ENCODE peak calls at places on chromosomes 4 and X, in seven cellular contexts. One of them, this sample, is unnamed.
A peak's percentile ranks its signal among the peaks of the same experiment; 100 is the strongest.

GRCh38 chrX:19709812-19710518 is 177.4 kb downstream of the SH3KBP1 start:
- DNase-seq in effector memory CD4-positive, alpha-beta T cell: no peak
- DNase-seq in heart left ventricle: no peak
- DNase-seq in body of pancreas: no peak
- DNase-seq in HCT116: peak; percentile 79
- DNase-seq in GM06990: no peak
- DNase-seq in neural progenitor cell: no peak
- DNase-seq in this sample: no peak

GRCh38 chr4:83115000-83115399 is 471 bp upstream of the PLAC8 start:
- DNase-seq in effector memory CD4-positive, alpha-beta T cell: no peak
- DNase-seq in heart left ventricle: no peak
- DNase-seq in body of pancreas: no peak
- DNase-seq in HCT116: no peak
- DNase-seq in GM06990: no peak
- DNase-seq in neural progenitor cell: no peak
- DNase-seq in this sample: no peak

GRCh38 chr4:26197018-26197779 is 123.6 kb upstream of the RBPJ start:
- DNase-seq in effector memory CD4-positive, alpha-beta T cell: peak; percentile 58
- DNase-seq in heart left ventricle: peak; percentile 27
- DNase-seq in body of pancreas: no peak
- DNase-seq in HCT116: peak; percentile 98
- DNase-seq in GM06990: peak; percentile 58
- DNase-seq in neural progenitor cell: no peak
- DNase-seq in this sample: no peak

GRCh38 chr4:1029957-1030520 is 18.6 kb downstream of the FGFRL1 start:
- DNase-seq in effector memory CD4-positive, alpha-beta T cell: no peak
- DNase-seq in heart left ventricle: no peak
- DNase-seq in body of pancreas: peak; percentile 42
- DNase-seq in HCT116: no peak
- DNase-seq in GM06990: no peak
- DNase-seq in neural progenitor cell: no peak
- DNase-seq in this sample: peak; percentile 94

GRCh38 chr4:104592894-104593470 is 98.3 kb upstream of the CXXC4 start:
- DNase-seq in effector memory CD4-positive, alpha-beta T cell: no peak
- DNase-seq in heart left ventricle: no peak
- DNase-seq in body of pancreas: no peak
- DNase-seq in HCT116: no peak
- DNase-seq in GM06990: no peak
- DNase-seq in neural progenitor cell: peak; percentile 10
- DNase-seq in this sample: no peak

GRCh38 chr4:2063557-2064275 is 4.6 kb downstream of the NAT8L start:
- DNase-seq in effector memory CD4-positive, alpha-beta T cell: no peak
- DNase-seq in heart left ventricle: peak; percentile 16
- DNase-seq in body of pancreas: no peak
- DNase-seq in HCT116: no peak
- DNase-seq in GM06990: no peak
- DNase-seq in neural progenitor cell: no peak
- DNase-seq in this sample: peak; percentile 54

GRCh38 chr4:18042012-18042411 is 20.5 kb upstream of the LCORL start:
- DNase-seq in effector memory CD4-positive, alpha-beta T cell: no peak
- DNase-seq in heart left ventricle: no peak
- DNase-seq in body of pancreas: no peak
- DNase-seq in HCT116: no peak
- DNase-seq in GM06990: no peak
- DNase-seq in neural progenitor cell: no peak
- DNase-seq in this sample: no peak

GRCh38 chrX:129980540-129981206 is 1.8 kb upstream of the BCORL1 start:
- DNase-seq in effector memory CD4-positive, alpha-beta T cell: no peak
- DNase-seq in heart left ventricle: peak; percentile 71
- DNase-seq in body of pancreas: peak; percentile 73
- DNase-seq in HCT116: no peak
- DNase-seq in GM06990: peak; percentile 30
- DNase-seq in neural progenitor cell: peak; percentile 75
- DNase-seq in this sample: peak; percentile 95

GRCh38 chr4:154559141-154559841 is 3.5 kb upstream of the FGB start:
- DNase-seq in effector memory CD4-positive, alpha-beta T cell: no peak
- DNase-seq in heart left ventricle: no peak
- DNase-seq in body of pancreas: peak; percentile 7
- DNase-seq in HCT116: peak; percentile 44
- DNase-seq in GM06990: peak; percentile 18
- DNase-seq in neural progenitor cell: peak; percentile 56
- DNase-seq in this sample: peak; percentile 27

GRCh38 chr4:33998204-33998603 is 2246.1 kb downstream of the ARAP2 start:
- DNase-seq in effector memory CD4-positive, alpha-beta T cell: no peak
- DNase-seq in heart left ventricle: no peak
- DNase-seq in body of pancreas: no peak
- DNase-seq in HCT116: no peak
- DNase-seq in GM06990: no peak
- DNase-seq in neural progenitor cell: no peak
- DNase-seq in this sample: no peak

GRCh38 chr4:105399535-105400161 is 74.2 kb downstream of the PPA2 start:
- DNase-seq in effector memory CD4-positive, alpha-beta T cell: no peak
- DNase-seq in heart left ventricle: no peak
- DNase-seq in body of pancreas: no peak
- DNase-seq in HCT116: peak; percentile 26
- DNase-seq in GM06990: no peak
- DNase-seq in neural progenitor cell: no peak
- DNase-seq in this sample: no peak

GRCh38 chr4:64738240-64738639 is 329.0 kb upstream of the TECRL start:
- DNase-seq in effector memory CD4-positive, alpha-beta T cell: no peak
- DNase-seq in heart left ventricle: no peak
- DNase-seq in body of pancreas: no peak
- DNase-seq in HCT116: no peak
- DNase-seq in GM06990: no peak
- DNase-seq in neural progenitor cell: no peak
- DNase-seq in this sample: no peak

GRCh38 chrX:119375561-119375960 is 23.6 kb upstream of the SLC25A43 start:
- DNase-seq in effector memory CD4-positive, alpha-beta T cell: no peak
- DNase-seq in heart left ventricle: no peak
- DNase-seq in body of pancreas: no peak
- DNase-seq in HCT116: no peak
- DNase-seq in GM06990: no peak
- DNase-seq in neural progenitor cell: no peak
- DNase-seq in this sample: no peak

GRCh38 chr4:93018243-93018642 is 714.5 kb downstream of the GRID2 start:
- DNase-seq in effector memory CD4-positive, alpha-beta T cell: no peak
- DNase-seq in heart left ventricle: no peak
- DNase-seq in body of pancreas: no peak
- DNase-seq in HCT116: no peak
- DNase-seq in GM06990: no peak
- DNase-seq in neural progenitor cell: no peak
- DNase-seq in this sample: no peak

GRCh38 chr4:36026348-36026747 is 218.0 kb downstream of the ARAP2 start:
- DNase-seq in effector memory CD4-positive, alpha-beta T cell: no peak
- DNase-seq in heart left ventricle: no peak
- DNase-seq in body of pancreas: no peak
- DNase-seq in HCT116: no peak
- DNase-seq in GM06990: no peak
- DNase-seq in neural progenitor cell: peak; percentile 52
- DNase-seq in this sample: no peak

GRCh38 chr4:41507292-41507933 is 30.5 kb upstream of the LIMCH1 start:
- DNase-seq in effector memory CD4-positive, alpha-beta T cell: no peak
- DNase-seq in heart left ventricle: no peak
- DNase-seq in body of pancreas: no peak
- DNase-seq in HCT116: no peak
- DNase-seq in GM06990: no peak
- DNase-seq in neural progenitor cell: no peak
- DNase-seq in this sample: no peak

GRCh38 chr4:174989791-174990190 is 71.6 kb downstream of the ADAM29 start:
- DNase-seq in effector memory CD4-positive, alpha-beta T cell: no peak
- DNase-seq in heart left ventricle: no peak
- DNase-seq in body of pancreas: no peak
- DNase-seq in HCT116: no peak
- DNase-seq in GM06990: no peak
- DNase-seq in neural progenitor cell: no peak
- DNase-seq in this sample: no peak

GRCh38 chr4:86013623-86014022 is 346.2 kb downstream of the MAPK10 start:
- DNase-seq in effector memory CD4-positive, alpha-beta T cell: no peak
- DNase-seq in heart left ventricle: no peak
- DNase-seq in body of pancreas: no peak
- DNase-seq in HCT116: no peak
- DNase-seq in GM06990: no peak
- DNase-seq in neural progenitor cell: no peak
- DNase-seq in this sample: no peak

GRCh38 chr4:111639876-111640275 is 505.4 kb upstream of the FAM241A start:
- DNase-seq in effector memory CD4-positive, alpha-beta T cell: no peak
- DNase-seq in heart left ventricle: no peak
- DNase-seq in body of pancreas: no peak
- DNase-seq in HCT116: no peak
- DNase-seq in GM06990: no peak
- DNase-seq in neural progenitor cell: peak; percentile 15
- DNase-seq in this sample: no peak

DNA sequence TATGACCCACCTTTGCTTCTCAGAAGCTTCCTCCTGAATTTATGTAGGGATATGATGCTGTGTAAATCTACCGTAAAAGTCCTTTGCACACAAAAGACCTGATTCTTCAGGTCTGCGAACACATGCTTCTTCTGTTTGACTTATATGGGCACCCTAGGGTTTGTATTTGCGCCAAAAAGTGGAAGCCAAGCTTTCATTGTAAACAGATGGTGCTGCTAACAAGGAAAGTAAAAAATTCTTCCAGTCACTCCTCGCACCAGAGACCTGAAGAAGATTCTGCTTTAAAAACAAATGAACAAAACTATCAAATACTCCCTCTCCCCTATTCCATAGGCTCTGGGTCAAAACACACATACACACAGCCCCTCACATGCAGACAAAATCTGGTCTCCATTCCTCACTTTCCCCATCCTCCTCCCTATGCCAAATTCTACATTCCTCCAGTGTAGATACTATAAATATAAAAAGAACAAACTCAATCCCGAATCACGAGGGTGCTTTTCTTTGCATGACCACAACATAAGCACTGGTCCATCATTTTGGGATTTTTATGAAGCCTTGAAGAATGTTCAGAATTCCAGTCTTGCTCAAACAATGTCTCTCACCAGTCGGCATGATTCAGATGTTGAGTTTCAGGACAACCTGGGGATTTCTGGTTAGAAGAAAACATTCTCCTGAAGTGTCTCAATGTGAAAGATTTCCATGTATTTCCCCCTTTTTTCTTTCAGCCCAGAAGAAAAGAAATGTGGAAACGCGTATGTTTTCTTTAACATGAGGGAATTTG is 125.1 kb downstream of the PALLD start:
- DNase-seq in effector memory CD4-positive, alpha-beta T cell: no peak
- DNase-seq in heart left ventricle: no peak
- DNase-seq in body of pancreas: no peak
- DNase-seq in HCT116: no peak
- DNase-seq in GM06990: no peak
- DNase-seq in neural progenitor cell: no peak
- DNase-seq in this sample: no peak
- H3K4me3 ChIP-seq in effector memory CD4-positive, alpha-beta T cell: no peak overlapping the region
- H3K4me3 ChIP-seq in heart left ventricle: no peak overlapping the region
- H3K4me3 ChIP-seq in body of pancreas: no peak overlapping the region
- H3K4me3 ChIP-seq in HCT116: no peak overlapping the region
- H3K4me3 ChIP-seq in GM06990: no peak overlapping the region
- H3K4me3 ChIP-seq in neural progenitor cell: no peak overlapping the region
- H3K4me3 ChIP-seq in this sample: no peak overlapping the region

DNA sequence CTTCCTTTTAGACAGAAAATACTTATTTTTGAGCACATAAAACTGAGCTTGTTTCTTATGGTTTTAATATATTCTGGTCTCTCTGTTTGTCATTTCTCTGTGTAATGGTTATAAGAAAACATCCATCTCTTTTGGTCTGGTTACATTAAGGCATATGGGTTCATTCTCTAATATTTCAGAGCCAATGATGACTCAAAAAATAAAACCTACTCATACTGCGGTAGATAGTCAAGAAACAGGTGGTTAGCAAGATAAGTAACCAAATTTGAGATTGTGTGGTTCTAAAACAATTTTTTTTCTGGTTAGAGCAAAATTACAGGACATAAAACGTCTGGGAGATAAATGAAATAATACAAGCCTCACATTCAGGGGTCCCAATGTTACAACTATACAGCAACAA is 654.5 kb downstream of the STIM2 start:
- DNase-seq in effector memory CD4-positive, alpha-beta T cell: no peak
- DNase-seq in heart left ventricle: no peak
- DNase-seq in body of pancreas: no peak
- DNase-seq in HCT116: no peak
- DNase-seq in GM06990: no peak
- DNase-seq in neural progenitor cell: no peak
- DNase-seq in this sample: no peak
- H3K36me3 ChIP-seq in effector memory CD4-positive, alpha-beta T cell: no peaks in the 10 kb centered on the region
- H3K36me3 ChIP-seq in heart left ventricle: no peaks in the 10 kb centered on the region
- H3K36me3 ChIP-seq in body of pancreas: no peaks in the 10 kb centered on the region
- H3K36me3 ChIP-seq in HCT116: no peaks in the 10 kb centered on the region
- H3K36me3 ChIP-seq in GM06990: no peaks in the 10 kb centered on the region
- H3K36me3 ChIP-seq in neural progenitor cell: no peaks in the 10 kb centered on the region
- H3K36me3 ChIP-seq in this sample: no peaks in the 10 kb centered on the region

GRCh38 chr4:78612398-78613005 is 60.9 kb downstream of the ANXA3 start:
- DNase-seq in effector memory CD4-positive, alpha-beta T cell: no peak
- DNase-seq in heart left ventricle: peak; percentile 29
- DNase-seq in body of pancreas: peak; percentile 49
- DNase-seq in HCT116: no peak
- DNase-seq in GM06990: no peak
- DNase-seq in neural progenitor cell: no peak
- DNase-seq in this sample: peak; percentile 4

GRCh38 chr4:78608684-78609083 is 57.1 kb downstream of the ANXA3 start:
- DNase-seq in effector memory CD4-positive, alpha-beta T cell: no peak
- DNase-seq in heart left ventricle: no peak
- DNase-seq in body of pancreas: no peak
- DNase-seq in HCT116: no peak
- DNase-seq in GM06990: no peak
- DNase-seq in neural progenitor cell: no peak
- DNase-seq in this sample: no peak

GRCh38 chr4:78611215-78611558 is 59.6 kb downstream of the ANXA3 start:
- DNase-seq in effector memory CD4-positive, alpha-beta T cell: no peak
- DNase-seq in heart left ventricle: no peak
- DNase-seq in body of pancreas: no peak
- DNase-seq in HCT116: no peak
- DNase-seq in GM06990: no peak
- DNase-seq in neural progenitor cell: no peak
- DNase-seq in this sample: no peak

GRCh38 chr4:78609580-78609979 is 58.0 kb downstream of the ANXA3 start:
- DNase-seq in effector memory CD4-positive, alpha-beta T cell: no peak
- DNase-seq in heart left ventricle: no peak
- DNase-seq in body of pancreas: no peak
- DNase-seq in HCT116: no peak
- DNase-seq in GM06990: no peak
- DNase-seq in neural progenitor cell: no peak
- DNase-seq in this sample: no peak

GRCh38 chr4:78610546-78611214 is 59.1 kb downstream of the ANXA3 start:
- DNase-seq in effector memory CD4-positive, alpha-beta T cell: no peak
- DNase-seq in heart left ventricle: no peak
- DNase-seq in body of pancreas: no peak
- DNase-seq in HCT116: no peak
- DNase-seq in GM06990: no peak
- DNase-seq in neural progenitor cell: no peak
- DNase-seq in this sample: no peak
- H3K4me3 ChIP-seq in effector memory CD4-positive, alpha-beta T cell: no peak overlapping the region
- H3K4me3 ChIP-seq in heart left ventricle: no peak overlapping the region
- H3K4me3 ChIP-seq in body of pancreas: no peak overlapping the region
- H3K4me3 ChIP-seq in HCT116: no peak overlapping the region
- H3K4me3 ChIP-seq in GM06990: no peak overlapping the region
- H3K4me3 ChIP-seq in neural progenitor cell: no peak overlapping the region
- H3K4me3 ChIP-seq in this sample: no peak overlapping the region

DNA sequence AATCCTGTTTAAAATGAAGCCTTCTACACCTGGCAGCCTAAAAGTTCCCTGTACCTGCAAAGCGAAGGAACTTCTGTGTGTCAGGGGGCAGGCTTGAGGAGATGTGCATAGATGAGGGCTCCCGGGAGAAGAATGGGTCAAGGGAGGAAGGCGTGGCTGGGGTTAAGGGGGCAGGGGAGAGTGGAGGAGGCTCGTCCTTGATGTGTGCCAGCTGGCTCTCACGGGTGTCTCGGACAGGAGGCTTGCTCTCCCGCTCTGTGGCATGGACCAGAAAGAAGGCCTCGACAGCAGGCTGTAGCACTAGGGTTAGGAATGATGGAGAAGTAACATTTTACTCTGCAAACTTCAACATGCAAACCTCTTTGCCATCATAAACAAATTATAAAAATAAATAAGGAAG is 104.6 kb upstream of the HSD17B10 start:
- DNase-seq in effector memory CD4-positive, alpha-beta T cell: no peak
- DNase-seq in heart left ventricle: no peak
- DNase-seq in body of pancreas: no peak
- DNase-seq in HCT116: no peak
- DNase-seq in GM06990: no peak
- DNase-seq in neural progenitor cell: no peak
- DNase-seq in this sample: no peak
- H3K36me3 ChIP-seq in effector memory CD4-positive, alpha-beta T cell: peaks cover 74% of the 10 kb centered on the region
- H3K36me3 ChIP-seq in heart left ventricle: peaks cover 5% of the 10 kb centered on the region
- H3K36me3 ChIP-seq in body of pancreas: peaks cover 20% of the 10 kb centered on the region
- H3K36me3 ChIP-seq in HCT116: peaks cover 50% of the 10 kb centered on the region
- H3K36me3 ChIP-seq in GM06990: peaks cover 31% of the 10 kb centered on the region
- H3K36me3 ChIP-seq in neural progenitor cell: peaks cover 3% of the 10 kb centered on the region
- H3K36me3 ChIP-seq in this sample: peaks cover 58% of the 10 kb centered on the region

This sample was measured in H7.